ENCODE peak calls at places on chromosomes 13 and 19, in ten cellular contexts. One of them, this sample, is unnamed. For H3K4me1 and H3K36me3, the result is how much of the 10 kb centered on the place peaks cover.

GRCh38 chr19:15701757-15702589 is 25.9 kb upstream of the OR10H2 start:
- DNase-seq in Peyer's patch: peak
- DNase-seq in fibroblast of lung: no peak
- DNase-seq in spleen: no peak
- DNase-seq in BE2C: no peak
- DNase-seq in IMR-90: no peak
- DNase-seq in astrocyte: no peak
- DNase-seq in psoas muscle: no peak
- DNase-seq in transverse colon: peak
- DNase-seq in cardiac muscle cell: no peak
- DNase-seq in this sample: no peak

GRCh38 chr13:104206450-104207044 is 1140.3 kb upstream of the SLC10A2 start:
- DNase-seq in astrocyte: no peak
- DNase-seq in spleen: no peak
- DNase-seq in IMR-90: no peak
- DNase-seq in Peyer's patch: no peak
- DNase-seq in BE2C: no peak
- DNase-seq in transverse colon: no peak
- DNase-seq in cardiac muscle cell: no peak
- DNase-seq in psoas muscle: no peak
- DNase-seq in fibroblast of lung: no peak
- DNase-seq in this sample: no peak

GRCh38 chr13:110525328-110526319 is 35.9 kb downstream of the RAB20 start:
- DNase-seq in IMR-90: no peak
- DNase-seq in transverse colon: peak
- DNase-seq in Peyer's patch: peak
- DNase-seq in astrocyte: no peak
- DNase-seq in BE2C: no peak
- DNase-seq in spleen: no peak
- DNase-seq in fibroblast of lung: no peak
- DNase-seq in cardiac muscle cell: no peak
- DNase-seq in psoas muscle: no peak
- DNase-seq in this sample: no peak

GRCh38 chr13:27446986-27447583 is 3.3 kb downstream of the MTIF3 start:
- DNase-seq in cardiac muscle cell: no peak
- DNase-seq in BE2C: no peak
- DNase-seq in astrocyte: no peak
- DNase-seq in transverse colon: peak
- DNase-seq in psoas muscle: no peak
- DNase-seq in fibroblast of lung: no peak
- DNase-seq in Peyer's patch: no peak
- DNase-seq in spleen: no peak
- DNase-seq in IMR-90: no peak
- DNase-seq in this sample: no peak

GRCh38 chr19:42132851-42133528 is 744 bp upstream of the POU2F2 start:
- DNase-seq in fibroblast of lung: no peak
- DNase-seq in cardiac muscle cell: peak
- DNase-seq in BE2C: peak
- DNase-seq in IMR-90: no peak
- DNase-seq in astrocyte: no peak
- DNase-seq in transverse colon: peak
- DNase-seq in Peyer's patch: peak
- DNase-seq in psoas muscle: peak
- DNase-seq in spleen: peak
- DNase-seq in this sample: peak

GRCh38 chr13:64591981-64592380 is 2638.2 kb downstream of the PCDH9 start:
- DNase-seq in astrocyte: peak
- DNase-seq in psoas muscle: no peak
- DNase-seq in transverse colon: no peak
- DNase-seq in spleen: no peak
- DNase-seq in IMR-90: peak
- DNase-seq in cardiac muscle cell: no peak
- DNase-seq in Peyer's patch: no peak
- DNase-seq in BE2C: no peak
- DNase-seq in fibroblast of lung: peak
- DNase-seq in this sample: no peak

GRCh38 chr19:50486823-50487515 is 10.3 kb upstream of the GARIN5A start:
- DNase-seq in psoas muscle: peak
- DNase-seq in fibroblast of lung: peak
- DNase-seq in spleen: peak
- DNase-seq in BE2C: peak
- DNase-seq in transverse colon: no peak
- DNase-seq in cardiac muscle cell: peak
- DNase-seq in astrocyte: no peak
- DNase-seq in IMR-90: peak
- DNase-seq in Peyer's patch: peak
- DNase-seq in this sample: no peak

GRCh38 chr19:35978271-35978670 is 16.7 kb upstream of the SDHAF1 start:
- DNase-seq in cardiac muscle cell: no peak
- DNase-seq in Peyer's patch: no peak
- DNase-seq in BE2C: no peak
- DNase-seq in transverse colon: no peak
- DNase-seq in IMR-90: no peak
- DNase-seq in fibroblast of lung: no peak
- DNase-seq in astrocyte: no peak
- DNase-seq in spleen: no peak
- DNase-seq in psoas muscle: no peak
- DNase-seq in this sample: no peak

GRCh38 chr19:11767633-11768133 is 883 bp downstream of the ZNF441 start:
- DNase-seq in IMR-90: peak
- DNase-seq in BE2C: peak
- DNase-seq in psoas muscle: peak
- DNase-seq in transverse colon: peak
- DNase-seq in Peyer's patch: peak
- DNase-seq in cardiac muscle cell: peak
- DNase-seq in spleen: peak
- DNase-seq in fibroblast of lung: peak
- DNase-seq in astrocyte: peak
- DNase-seq in this sample: peak

GRCh38 chr19:7013678-7014077 is 7.6 kb downstream of the MBD3L2B start:
- DNase-seq in astrocyte: no peak
- DNase-seq in BE2C: no peak
- DNase-seq in Peyer's patch: no peak
- DNase-seq in IMR-90: no peak
- DNase-seq in cardiac muscle cell: no peak
- DNase-seq in transverse colon: no peak
- DNase-seq in spleen: no peak
- DNase-seq in fibroblast of lung: no peak
- DNase-seq in psoas muscle: no peak
- DNase-seq in this sample: no peak

GRCh38 chr19:33745297-33745696 is 51.4 kb upstream of the KCTD15 start:
- DNase-seq in astrocyte: no peak
- DNase-seq in Peyer's patch: no peak
- DNase-seq in BE2C: no peak
- DNase-seq in IMR-90: no peak
- DNase-seq in transverse colon: no peak
- DNase-seq in cardiac muscle cell: no peak
- DNase-seq in spleen: no peak
- DNase-seq in psoas muscle: no peak
- DNase-seq in fibroblast of lung: no peak
- DNase-seq in this sample: no peak

GRCh38 chr13:87344176-87344575 is 327.0 kb upstream of the SLITRK5 start:
- DNase-seq in cardiac muscle cell: no peak
- DNase-seq in fibroblast of lung: no peak
- DNase-seq in astrocyte: peak
- DNase-seq in Peyer's patch: no peak
- DNase-seq in spleen: no peak
- DNase-seq in BE2C: no peak
- DNase-seq in IMR-90: no peak
- DNase-seq in psoas muscle: no peak
- DNase-seq in transverse colon: no peak
- DNase-seq in this sample: no peak

GRCh38 chr13:19159761-19160420 is 21.7 kb downstream of the TUBA3C start:
- DNase-seq in astrocyte: no peak
- DNase-seq in Peyer's patch: no peak
- DNase-seq in fibroblast of lung: no peak
- DNase-seq in spleen: no peak
- DNase-seq in cardiac muscle cell: no peak
- DNase-seq in transverse colon: no peak
- DNase-seq in IMR-90: no peak
- DNase-seq in BE2C: no peak
- DNase-seq in psoas muscle: no peak
- DNase-seq in this sample: no peak

GRCh38 chr19:3186891-3187661 is 1.3 kb downstream of the NCLN start:
- DNase-seq in Peyer's patch: no peak
- DNase-seq in BE2C: no peak
- DNase-seq in cardiac muscle cell: no peak
- DNase-seq in astrocyte: no peak
- DNase-seq in psoas muscle: no peak
- DNase-seq in transverse colon: peak
- DNase-seq in spleen: no peak
- DNase-seq in IMR-90: no peak
- DNase-seq in fibroblast of lung: no peak
- DNase-seq in this sample: no peak

GRCh38 chr19:3187662-3188511 is 2.2 kb downstream of the NCLN start:
- DNase-seq in BE2C: no peak
- DNase-seq in transverse colon: no peak
- DNase-seq in IMR-90: no peak
- DNase-seq in spleen: no peak
- DNase-seq in cardiac muscle cell: no peak
- DNase-seq in psoas muscle: no peak
- DNase-seq in Peyer's patch: no peak
- DNase-seq in fibroblast of lung: no peak
- DNase-seq in astrocyte: no peak
- DNase-seq in this sample: no peak

GRCh38 chr19:3190470-3190770 is 4.7 kb downstream of the NCLN start:
- DNase-seq in astrocyte: no peak
- DNase-seq in BE2C: no peak
- DNase-seq in IMR-90: no peak
- DNase-seq in psoas muscle: no peak
- DNase-seq in fibroblast of lung: no peak
- DNase-seq in Peyer's patch: no peak
- DNase-seq in transverse colon: no peak
- DNase-seq in spleen: no peak
- DNase-seq in cardiac muscle cell: no peak
- DNase-seq in this sample: no peak

GRCh38 chr19:3189702-3190469 is 4.2 kb downstream of the NCLN start:
- DNase-seq in spleen: no peak
- DNase-seq in astrocyte: no peak
- DNase-seq in BE2C: no peak
- DNase-seq in cardiac muscle cell: no peak
- DNase-seq in IMR-90: no peak
- DNase-seq in fibroblast of lung: no peak
- DNase-seq in transverse colon: peak
- DNase-seq in Peyer's patch: peak
- DNase-seq in psoas muscle: no peak
- DNase-seq in this sample: no peak

GRCh38 chr19:3188627-3189596 is 3.2 kb downstream of the NCLN start:
- DNase-seq in Peyer's patch: peak
- DNase-seq in BE2C: no peak
- DNase-seq in astrocyte: no peak
- DNase-seq in transverse colon: peak
- DNase-seq in spleen: peak
- DNase-seq in fibroblast of lung: no peak
- DNase-seq in IMR-90: no peak
- DNase-seq in psoas muscle: no peak
- DNase-seq in cardiac muscle cell: no peak
- DNase-seq in this sample: no peak
- H3K4me1 ChIP-seq in Peyer's patch: under half
- H3K4me1 ChIP-seq in BE2C: under half
- H3K4me1 ChIP-seq in astrocyte: under half
- H3K4me1 ChIP-seq in transverse colon: under half
- H3K4me1 ChIP-seq in spleen: half or more
- H3K4me1 ChIP-seq in fibroblast of lung: under half
- H3K4me1 ChIP-seq in IMR-90: under half
- H3K4me1 ChIP-seq in psoas muscle: under half
- H3K4me1 ChIP-seq in cardiac muscle cell: under half
- H3K4me1 ChIP-seq in this sample: under half

GRCh38 chr19:54309811-54310210 is 3.2 kb downstream of the LILRA5 start:
- DNase-seq in Peyer's patch: no peak
- DNase-seq in spleen: no peak
- DNase-seq in transverse colon: no peak
- DNase-seq in fibroblast of lung: no peak
- DNase-seq in IMR-90: no peak
- DNase-seq in cardiac muscle cell: no peak
- DNase-seq in astrocyte: no peak
- DNase-seq in psoas muscle: no peak
- DNase-seq in BE2C: no peak
- DNase-seq in this sample: no peak
- H3K36me3 ChIP-seq in Peyer's patch: under half
- H3K36me3 ChIP-seq in spleen: under half
- H3K36me3 ChIP-seq in transverse colon: under half
- H3K36me3 ChIP-seq in fibroblast of lung: under half
- H3K36me3 ChIP-seq in IMR-90: under half
- H3K36me3 ChIP-seq in cardiac muscle cell: under half
- H3K36me3 ChIP-seq in astrocyte: under half
- H3K36me3 ChIP-seq in psoas muscle: under half
- H3K36me3 ChIP-seq in BE2C: under half
- H3K36me3 ChIP-seq in this sample: under half

GRCh38 chr13:28657784-28658538 is 969 bp upstream of the POMP start:
- DNase-seq in Peyer's patch: no peak
- DNase-seq in psoas muscle: no peak
- DNase-seq in fibroblast of lung: peak
- DNase-seq in astrocyte: no peak
- DNase-seq in transverse colon: no peak
- DNase-seq in spleen: no peak
- DNase-seq in cardiac muscle cell: no peak
- DNase-seq in BE2C: no peak
- DNase-seq in IMR-90: peak
- DNase-seq in this sample: no peak
- H3K4me3 ChIP-seq in Peyer's patch: peak
- H3K4me3 ChIP-seq in psoas muscle: peak
- H3K4me3 ChIP-seq in fibroblast of lung: peak
- H3K4me3 ChIP-seq in astrocyte: peak
- H3K4me3 ChIP-seq in transverse colon: peak
- H3K4me3 ChIP-seq in spleen: peak
- H3K4me3 ChIP-seq in cardiac muscle cell: peak
- H3K4me3 ChIP-seq in BE2C: peak
- H3K4me3 ChIP-seq in IMR-90: peak
- H3K4me3 ChIP-seq in this sample: peak

GRCh38 chr13:114097893-114098688 is 34.3 kb downstream of the RASA3 start:
- DNase-seq in transverse colon: peak
- DNase-seq in psoas muscle: peak
- DNase-seq in IMR-90: no peak
- DNase-seq in astrocyte: no peak
- DNase-seq in BE2C: no peak
- DNase-seq in cardiac muscle cell: no peak
- DNase-seq in Peyer's patch: peak
- DNase-seq in fibroblast of lung: no peak
- DNase-seq in spleen: peak
- DNase-seq in this sample: no peak
- H3K4me1 ChIP-seq in transverse colon: under half
- H3K4me1 ChIP-seq in psoas muscle: under half
- H3K4me1 ChIP-seq in IMR-90: under half
- H3K4me1 ChIP-seq in astrocyte: under half
- H3K4me1 ChIP-seq in BE2C: under half
- H3K4me1 ChIP-seq in cardiac muscle cell: under half
- H3K4me1 ChIP-seq in Peyer's patch: under half
- H3K4me1 ChIP-seq in fibroblast of lung: under half
- H3K4me1 ChIP-seq in spleen: half or more
- H3K4me1 ChIP-seq in this sample: under half